ENCODE peak calls at places on chromosomes 16 and 17, in six cellular contexts. One of them, this sample, is unnamed.

GRCh38 chr16:29007865-29008593 is 23.2 kb downstream of the LAT start:
- DNase-seq in A549: no peak
- DNase-seq in endothelial cell of umbilical vein: no peak
- DNase-seq in GM12878: no peak
- DNase-seq in K562: peak; percentile 56
- DNase-seq in HepG2: no peak
- DNase-seq in this sample: peak; percentile 65

GRCh38 chr17:35748323-35748960 is 4.6 kb downstream of the GAS2L2 start:
- DNase-seq in A549: no peak
- DNase-seq in endothelial cell of umbilical vein: peak; percentile 20
- DNase-seq in GM12878: no peak
- DNase-seq in K562: no peak
- DNase-seq in HepG2: no peak
- DNase-seq in this sample: no peak

GRCh38 chr16:67087803-67088202 is 21.9 kb upstream of the PHAF1 start:
- DNase-seq in A549: no peak
- DNase-seq in endothelial cell of umbilical vein: no peak
- DNase-seq in GM12878: no peak
- DNase-seq in K562: no peak
- DNase-seq in HepG2: no peak
- DNase-seq in this sample: no peak

GRCh38 chr16:30615358-30616076 is 5.3 kb upstream of the ZNF689 start:
- DNase-seq in A549: peak; percentile 80
- DNase-seq in endothelial cell of umbilical vein: peak; percentile 35
- DNase-seq in GM12878: no peak
- DNase-seq in K562: peak; percentile 29
- DNase-seq in HepG2: peak; percentile 76
- DNase-seq in this sample: peak; percentile 81

GRCh38 chr17:48610282-48611211 is at the start of gene HOXB7:
- DNase-seq in A549: peak; percentile 91
- DNase-seq in endothelial cell of umbilical vein: peak; percentile 79
- DNase-seq in GM12878: no peak
- DNase-seq in K562: peak; percentile 84
- DNase-seq in HepG2: no peak
- DNase-seq in this sample: no peak

GRCh38 chr17:15403276-15403939 is 62.0 kb upstream of the TEKT3 start:
- DNase-seq in A549: no peak
- DNase-seq in endothelial cell of umbilical vein: no peak
- DNase-seq in GM12878: no peak
- DNase-seq in K562: no peak
- DNase-seq in HepG2: no peak
- DNase-seq in this sample: no peak

GRCh38 chr16:63422633-63423032 is 1386.4 kb upstream of the CDH8 start:
- DNase-seq in A549: no peak
- DNase-seq in endothelial cell of umbilical vein: no peak
- DNase-seq in GM12878: no peak
- DNase-seq in K562: no peak
- DNase-seq in HepG2: no peak
- DNase-seq in this sample: no peak

GRCh38 chr17:27295945-27296344 is 2.0 kb downstream of the WSB1 start:
- DNase-seq in A549: no peak
- DNase-seq in endothelial cell of umbilical vein: peak; percentile 50
- DNase-seq in GM12878: no peak
- DNase-seq in K562: no peak
- DNase-seq in HepG2: no peak
- DNase-seq in this sample: no peak

GRCh38 chr17:52383493-52384100 is 225.1 kb upstream of the CA10 start:
- DNase-seq in A549: peak; percentile 13
- DNase-seq in endothelial cell of umbilical vein: peak; percentile 12
- DNase-seq in GM12878: no peak
- DNase-seq in K562: peak; percentile 9
- DNase-seq in HepG2: peak; percentile 71
- DNase-seq in this sample: peak; percentile 62

GRCh38 chr17:61400058-61400785 is 579 bp downstream of the TBX2 start:
- DNase-seq in A549: peak; percentile 74
- DNase-seq in endothelial cell of umbilical vein: no peak
- DNase-seq in GM12878: no peak
- DNase-seq in K562: no peak
- DNase-seq in HepG2: no peak
- DNase-seq in this sample: no peak

GRCh38 chr17:10614536-10615155 is 42.5 kb downstream of the MYH3 start:
- DNase-seq in A549: peak; percentile 77
- DNase-seq in endothelial cell of umbilical vein: peak; percentile 45
- DNase-seq in GM12878: no peak
- DNase-seq in K562: peak; percentile 41
- DNase-seq in HepG2: peak; percentile 45
- DNase-seq in this sample: peak; percentile 72

GRCh38 chr17:3543453-3543852 is 14.2 kb downstream of the TRPV3 start:
- DNase-seq in A549: no peak
- DNase-seq in endothelial cell of umbilical vein: no peak
- DNase-seq in GM12878: no peak
- DNase-seq in K562: no peak
- DNase-seq in HepG2: no peak
- DNase-seq in this sample: no peak

GRCh38 chr16:54928421-54929089 is 2.1 kb upstream of the IRX5 start:
- DNase-seq in A549: peak; percentile 23
- DNase-seq in endothelial cell of umbilical vein: peak; percentile 24
- DNase-seq in GM12878: no peak
- DNase-seq in K562: peak; percentile 73
- DNase-seq in HepG2: no peak
- DNase-seq in this sample: peak; percentile 86

GRCh38 chr16:55815320-55815719 is 17.6 kb downstream of the CES1 start:
- DNase-seq in A549: no peak
- DNase-seq in endothelial cell of umbilical vein: no peak
- DNase-seq in GM12878: no peak
- DNase-seq in K562: no peak
- DNase-seq in HepG2: no peak
- DNase-seq in this sample: no peak

GRCh38 chr17:13833921-13834320 is 232.2 kb upstream of the HS3ST3A1 start:
- DNase-seq in A549: no peak
- DNase-seq in endothelial cell of umbilical vein: no peak
- DNase-seq in GM12878: no peak
- DNase-seq in K562: no peak
- DNase-seq in HepG2: no peak
- DNase-seq in this sample: no peak

GRCh38 chr17:73697872-73698271 is 53.6 kb upstream of the SDK2 start:
- DNase-seq in A549: no peak
- DNase-seq in endothelial cell of umbilical vein: no peak
- DNase-seq in GM12878: no peak
- DNase-seq in K562: no peak
- DNase-seq in HepG2: peak; percentile 76
- DNase-seq in this sample: no peak

GRCh38 chr17:82031303-82031884 is at the start of gene RAC3:
- DNase-seq in A549: no peak
- DNase-seq in endothelial cell of umbilical vein: no peak
- DNase-seq in GM12878: no peak
- DNase-seq in K562: peak; percentile 69
- DNase-seq in HepG2: no peak
- DNase-seq in this sample: peak; percentile 65

GRCh38 chr17:59914274-59914854 is 21.4 kb downstream of the RPS6KB1 start:
- DNase-seq in A549: peak; percentile 78
- DNase-seq in endothelial cell of umbilical vein: peak; percentile 46
- DNase-seq in GM12878: no peak
- DNase-seq in K562: peak; percentile 55
- DNase-seq in HepG2: peak; percentile 51
- DNase-seq in this sample: peak; percentile 60

GRCh38 chr17:77391668-77392375 is 251.1 kb downstream of the SEC14L1 start:
- DNase-seq in A549: peak; percentile 54
- DNase-seq in endothelial cell of umbilical vein: peak; percentile 57
- DNase-seq in GM12878: no peak
- DNase-seq in K562: no peak
- DNase-seq in HepG2: no peak
- DNase-seq in this sample: no peak

GRCh38 chr17:29384901-29385300 is 5.3 kb upstream of the TAOK1 start:
- DNase-seq in A549: no peak
- DNase-seq in endothelial cell of umbilical vein: no peak
- DNase-seq in GM12878: no peak
- DNase-seq in K562: no peak
- DNase-seq in HepG2: no peak
- DNase-seq in this sample: no peak

GRCh38 chr17:48213797-48214196 is 106.2 kb downstream of the SNX11 start:
- DNase-seq in A549: no peak
- DNase-seq in endothelial cell of umbilical vein: no peak
- DNase-seq in GM12878: no peak
- DNase-seq in K562: no peak
- DNase-seq in HepG2: no peak
- DNase-seq in this sample: no peak

DNA sequence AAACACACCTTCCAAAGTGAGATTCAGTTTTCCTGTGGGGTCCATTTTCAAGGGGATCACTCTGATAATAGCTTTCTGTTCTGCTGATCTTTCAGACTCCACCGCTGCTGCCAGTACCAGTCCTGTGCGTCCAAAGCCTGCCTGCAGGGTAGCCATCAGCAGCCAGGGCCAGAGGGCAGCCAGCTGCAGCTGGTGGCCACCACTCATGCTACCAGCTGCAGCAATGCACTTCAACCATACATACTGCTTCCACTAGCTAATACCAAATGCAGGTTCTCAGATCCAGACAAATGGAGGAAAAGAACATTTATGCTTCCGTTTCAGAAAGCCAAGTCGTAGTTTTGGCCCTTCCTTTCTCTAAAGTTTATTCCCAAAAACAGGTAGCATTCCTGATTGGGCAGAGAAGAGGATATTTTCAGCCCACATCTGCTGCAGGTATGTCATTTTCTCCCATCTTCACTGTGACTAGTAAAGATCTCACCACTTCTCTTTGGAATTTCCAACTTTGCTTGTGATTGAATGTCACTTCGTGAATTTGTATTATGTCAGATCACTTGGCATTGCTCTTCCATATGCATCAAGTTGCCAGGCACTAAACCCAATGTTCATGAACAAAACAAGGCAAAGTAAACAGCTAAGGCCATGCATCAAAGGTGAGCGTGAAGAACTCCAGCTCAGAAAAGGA is 1.8 kb downstream of the RNF43 start:
- DNase-seq in A549: peak; percentile 38
- DNase-seq in endothelial cell of umbilical vein: no peak
- DNase-seq in GM12878: no peak
- DNase-seq in K562: peak; percentile 24
- DNase-seq in HepG2: peak; percentile 74
- DNase-seq in this sample: no peak
- TF ChIP-seq POLR2A in A549: no peak
- TF ChIP-seq POLR2A in endothelial cell of umbilical vein: no peak
- TF ChIP-seq POLR2A in GM12878: no peak
- TF ChIP-seq POLR2A in K562: no peak
- TF ChIP-seq POLR2A in HepG2: peak; percentile 52
- TF ChIP-seq POLR2A in this sample: no peak

GRCh38 chr16:88534731-88535141 is 35.5 kb upstream of the ZC3H18 start:
- DNase-seq in A549: peak; percentile 71
- DNase-seq in endothelial cell of umbilical vein: no peak
- DNase-seq in GM12878: no peak
- DNase-seq in K562: no peak
- DNase-seq in HepG2: no peak
- DNase-seq in this sample: peak; percentile 79

GRCh38 chr16:88533945-88534641 is 36.1 kb upstream of the ZC3H18 start:
- DNase-seq in A549: peak; percentile 76
- DNase-seq in endothelial cell of umbilical vein: peak; percentile 32
- DNase-seq in GM12878: no peak
- DNase-seq in K562: no peak
- DNase-seq in HepG2: no peak
- DNase-seq in this sample: peak; percentile 84

GRCh38 chr16:88532434-88533241 is 37.6 kb upstream of the ZC3H18 start:
- DNase-seq in A549: no peak
- DNase-seq in endothelial cell of umbilical vein: no peak
- DNase-seq in GM12878: no peak
- DNase-seq in K562: no peak
- DNase-seq in HepG2: no peak
- DNase-seq in this sample: peak; percentile 44

GRCh38 chr16:88531931-88532433 is 38.2 kb upstream of the ZC3H18 start:
- DNase-seq in A549: no peak
- DNase-seq in endothelial cell of umbilical vein: no peak
- DNase-seq in GM12878: no peak
- DNase-seq in K562: no peak
- DNase-seq in HepG2: no peak
- DNase-seq in this sample: peak; percentile 64

DNA sequence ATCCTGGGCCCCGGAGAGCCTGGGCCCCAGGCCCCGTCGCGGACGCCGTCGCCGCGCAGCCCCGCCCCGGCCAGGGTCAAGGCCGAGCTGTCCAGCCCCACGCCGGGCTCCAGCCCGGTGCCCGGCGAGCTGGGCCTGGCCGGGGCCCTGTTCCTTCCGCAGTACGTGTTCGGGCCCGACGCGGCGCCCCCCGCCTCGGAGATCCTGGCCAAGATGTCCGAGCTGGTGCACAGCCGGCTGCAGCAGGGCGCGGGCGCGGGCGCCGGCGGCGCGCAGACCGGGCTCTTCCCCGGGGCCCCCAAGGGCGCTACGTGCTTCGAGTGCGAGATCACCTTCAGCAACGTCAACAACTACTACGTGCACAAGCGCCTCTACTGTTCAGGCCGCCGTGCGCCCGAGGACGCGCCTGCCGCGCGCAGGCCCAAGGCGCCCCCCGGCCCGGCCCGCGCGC is 36.8 kb upstream of the ZC3H18 start:
- DNase-seq in A549: no peak
- DNase-seq in endothelial cell of umbilical vein: no peak
- DNase-seq in GM12878: no peak
- DNase-seq in K562: no peak
- DNase-seq in HepG2: no peak
- DNase-seq in this sample: no peak
- H3K4me3 ChIP-seq in A549: peak overlapping the region; percentile 91
- H3K4me3 ChIP-seq in endothelial cell of umbilical vein: no peak overlapping the region
- H3K4me3 ChIP-seq in GM12878: no peak overlapping the region
- H3K4me3 ChIP-seq in K562: no peak overlapping the region
- H3K4me3 ChIP-seq in HepG2: no peak overlapping the region
- H3K4me3 ChIP-seq in this sample: no peak overlapping the region

DNA sequence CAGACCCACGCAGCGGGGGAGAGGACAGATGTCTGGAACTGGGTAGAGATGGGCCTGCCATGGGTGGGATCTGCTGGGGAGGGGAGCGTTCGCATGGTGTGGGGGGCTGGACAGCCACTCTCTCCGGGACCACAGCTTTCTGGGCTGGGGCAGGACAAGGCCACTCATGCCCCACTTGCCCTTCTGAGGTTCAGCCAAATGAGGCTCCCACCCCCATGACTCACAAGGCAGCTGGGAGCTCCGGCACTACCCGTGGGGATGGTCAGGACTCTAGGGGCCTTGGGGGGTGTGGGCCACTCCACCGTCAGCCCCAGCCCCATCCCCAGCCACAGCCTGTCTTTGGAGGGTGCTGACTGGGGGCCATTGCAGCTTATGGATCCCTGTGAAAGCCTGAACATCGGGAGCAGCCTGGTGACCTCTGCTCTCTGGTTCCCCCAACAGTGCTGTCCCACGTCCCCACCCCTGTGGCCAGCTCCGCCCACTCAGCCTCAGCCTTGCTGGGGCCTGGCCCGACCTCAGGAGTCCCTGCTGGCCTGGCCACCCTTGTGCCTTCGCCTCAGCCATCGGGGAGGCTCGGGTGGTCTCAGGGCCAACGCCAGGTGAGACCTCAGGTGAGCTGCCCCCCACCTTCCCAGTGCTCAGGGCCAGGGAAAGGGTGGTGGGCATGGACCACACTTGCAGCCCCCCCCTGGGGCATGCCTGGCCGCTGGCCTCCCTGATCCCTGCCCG is 4.7 kb upstream of the CDH15 start:
- DNase-seq in A549: no peak
- DNase-seq in endothelial cell of umbilical vein: no peak
- DNase-seq in GM12878: no peak
- DNase-seq in K562: peak; percentile 43
- DNase-seq in HepG2: no peak
- DNase-seq in this sample: peak; percentile 40
- TF ChIP-seq MYC in A549: no peak
- TF ChIP-seq MYC in endothelial cell of umbilical vein: no peak
- TF ChIP-seq MYC in GM12878: no peak
- TF ChIP-seq MYC in K562: no peak
- TF ChIP-seq MYC in HepG2: no peak
- TF ChIP-seq MYC in this sample: no peak

GRCh38 chr17:1649116-1649843 is 386 bp downstream of the RILP start:
- DNase-seq in A549: peak; percentile 78
- DNase-seq in endothelial cell of umbilical vein: peak; percentile 87
- DNase-seq in GM12878: no peak
- DNase-seq in K562: peak; percentile 63
- DNase-seq in HepG2: peak; percentile 64
- DNase-seq in this sample: peak; percentile 87
- TF ChIP-seq POLR2A in A549: peak; percentile 85
- TF ChIP-seq POLR2A in endothelial cell of umbilical vein: no peak
- TF ChIP-seq POLR2A in GM12878: peak; percentile 73
- TF ChIP-seq POLR2A in K562: peak; percentile 85
- TF ChIP-seq POLR2A in HepG2: peak; percentile 90
- TF ChIP-seq POLR2A in this sample: no peak

This sample was measured in NB4.